ENCODE peak calls at places on chromosomes 4 and X, in nine cellular contexts. V, K, D, C, G, O, W, S and B are unnamed samples.
A peak's percentile ranks its signal among the peaks of the same experiment; 100 is the strongest.

GRCh38 chr4:147378780-147379179 is 102.1 kb upstream of the EDNRA start:
- DNase-seq in V (no peak), K (no peak), D (no peak), C (no peak), G (no peak), O (no peak), W (no peak), S (no peak), B (no peak)

GRCh38 chr4:55396305-55397023 is 707 bp downstream of the TMEM165 start:
- DNase-seq in V (no peak), K (peak; percentile 71), D (peak; percentile 56), C (peak; percentile 76), G (peak; percentile 72), O (no peak), W (peak; percentile 3), S (no peak), B (peak; percentile 53)

GRCh38 chrX:105703876-105704275 is 118.5 kb upstream of the NRK start:
- DNase-seq in V (no peak), K (no peak), D (no peak), C (no peak), G (no peak), O (no peak), W (no peak), S (no peak), B (no peak)

GRCh38 chr4:180669637-180670036 is 1573.6 kb upstream of the TENM3 start:
- DNase-seq in V (no peak), K (no peak), D (no peak), C (no peak), G (no peak), O (no peak), W (no peak), S (no peak), B (no peak)

GRCh38 chr4:137156807-137157206 is 375.5 kb downstream of the PCDH18 start:
- DNase-seq in V (no peak), K (no peak), D (no peak), C (no peak), G (no peak), O (no peak), W (no peak), S (no peak), B (no peak)

GRCh38 chr4:39823193-39823592 is 125.3 kb downstream of the UBE2K start:
- DNase-seq in V (no peak), K (no peak), D (peak; percentile 88), C (no peak), G (no peak), O (peak; percentile 38), W (no peak), S (peak; percentile 43), B (no peak)

GRCh38 chr4:71389149-71389840 is 50.5 kb downstream of the SLC4A4 start:
- DNase-seq in V (no peak), K (no peak), D (peak; percentile 8), C (no peak), G (no peak), O (no peak), W (no peak), S (peak; percentile 46), B (no peak)

GRCh38 chr4:137390707-137391106 is 141.6 kb downstream of the PCDH18 start:
- DNase-seq in V (no peak), K (no peak), D (peak; percentile 92), C (no peak), G (no peak), O (peak; percentile 66), W (no peak), S (no peak), B (no peak)

GRCh38 chr4:37502070-37502469 is 184.1 kb downstream of the RELL1 start:
- DNase-seq in V (no peak), K (no peak), D (no peak), C (no peak), G (no peak), O (no peak), W (no peak), S (no peak), B (no peak)

GRCh38 chrX:13093489-13094140 is 49.2 kb upstream of the FAM9C start:
- DNase-seq in V (no peak), K (no peak), D (no peak), C (no peak), G (no peak), O (no peak), W (no peak), S (no peak), B (no peak)

GRCh38 chrX:13094374-13094773 is 50.0 kb upstream of the FAM9C start:
- DNase-seq in V (no peak), K (no peak), D (no peak), C (no peak), G (no peak), O (no peak), W (no peak), S (no peak), B (no peak)

GRCh38 chrX:13091111-13091765 is 46.8 kb upstream of the FAM9C start:
- DNase-seq in V (no peak), K (no peak), D (peak; percentile 70), C (no peak), G (no peak), O (no peak), W (no peak), S (no peak), B (peak; percentile 9)

GRCh38 chrX:13090261-13091110 is 46.1 kb upstream of the FAM9C start:
- DNase-seq in V (no peak), K (no peak), D (peak; percentile 96), C (no peak), G (no peak), O (no peak), W (no peak), S (no peak), B (no peak)

DNA sequence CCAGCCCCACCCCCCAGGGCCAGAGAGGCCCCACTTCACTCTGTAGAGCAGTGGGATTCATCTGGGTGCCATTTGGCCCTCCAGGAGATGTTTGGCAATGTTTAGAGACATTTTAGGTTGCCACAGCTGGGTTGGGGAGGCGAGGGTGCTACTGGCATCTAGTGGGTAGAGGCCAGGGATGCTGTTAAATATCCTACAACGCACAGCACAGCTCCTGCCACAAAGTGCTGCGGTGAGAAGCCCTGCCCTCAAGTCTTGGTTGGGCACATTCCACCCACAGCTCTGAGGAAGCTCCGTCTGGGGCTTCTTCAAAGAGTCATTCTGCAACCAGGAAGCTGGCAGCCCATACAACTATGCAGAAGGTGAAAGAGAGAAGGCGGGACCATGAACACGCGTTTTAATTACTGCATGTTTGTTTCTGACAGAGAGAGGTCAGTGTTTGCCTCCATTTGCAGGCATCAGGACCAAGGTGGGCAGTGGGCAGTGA is 48.1 kb upstream of the FAM9C start:
- DNase-seq in V (no peak), K (no peak), D (no peak), C (no peak), G (no peak), O (no peak), W (peak; percentile 65), S (no peak), B (peak; percentile 23)
- TF ChIP-seq CTCF in V (no peak), K (no peak), D (no peak), C (no peak), G (no peak), O (no peak), W (no peak), S (no peak), B (peak; percentile 18)

DNA sequence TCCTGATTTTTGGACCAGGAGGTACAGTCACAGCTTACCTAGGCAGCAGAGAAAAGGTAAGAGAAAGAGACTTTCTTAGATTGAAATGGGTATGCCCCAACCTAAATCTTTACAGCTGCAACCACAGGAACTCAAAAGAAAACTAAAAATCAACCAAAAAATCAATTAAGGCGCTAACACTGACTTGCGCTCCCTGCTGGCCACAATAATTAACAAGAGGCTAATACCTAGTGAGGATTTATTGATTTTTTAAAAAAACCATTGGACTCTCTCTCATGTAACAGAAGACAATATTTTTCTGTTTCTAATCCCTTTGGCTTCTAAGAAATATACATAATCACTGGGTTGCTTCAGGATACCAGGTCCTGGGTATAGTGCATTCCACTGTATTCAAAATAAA is 153.9 kb upstream of the TENM3 start:
- DNase-seq in V (no peak), K (no peak), D (no peak), C (no peak), G (peak; percentile 15), O (no peak), W (no peak), S (no peak), B (no peak)
- TF ChIP-seq CTCF in V (peak; percentile 27), K (no peak), D (peak; percentile 11), C (no peak), G (peak; percentile 57), O (no peak), W (no peak), S (no peak), B (peak; percentile 18)

GRCh38 chr4:114180481-114180880 is 201.0 kb upstream of the ARSJ start:
- DNase-seq in V (no peak), K (no peak), D (peak; percentile 71), C (peak; percentile 41), G (peak; percentile 59), O (peak; percentile 41), W (peak; percentile 28), S (peak; percentile 75), B (no peak)
- TF ChIP-seq CTCF in V (peak; percentile 39), K (peak; percentile 36), D (peak; percentile 69), C (no peak), G (no peak), O (peak; percentile 77), W (peak; percentile 41), S (peak; percentile 84), B (peak; percentile 25)

GRCh38 chr4:56843421-56843899 is 22.0 kb upstream of the SPINK2 start:
- DNase-seq in V (no peak), K (no peak), D (peak; percentile 8), C (peak; percentile 41), G (no peak), O (no peak), W (no peak), S (no peak), B (no peak)
- TF ChIP-seq CTCF in V (no peak), K (no peak), D (no peak), C (no peak), G (no peak), O (no peak), W (no peak), S (peak; percentile 5), B (no peak)